ENCODE peak calls at places on chromosomes 3 and 15, in six cellular contexts. One of them, this sample, is unnamed.

GRCh38 chr3:183490653-183491052 is 62.2 kb upstream of the MCF2L2 start:
- DNase-seq in heart left ventricle: no peak
- DNase-seq in uterus: no peak
- DNase-seq in fibroblast of lung: no peak
- DNase-seq in psoas muscle: no peak
- DNase-seq in sigmoid colon: no peak
- DNase-seq in this sample: peak

GRCh38 chr3:55709411-55709997 is 222.4 kb upstream of the WNT5A start:
- DNase-seq in heart left ventricle: peak
- DNase-seq in uterus: no peak
- DNase-seq in fibroblast of lung: no peak
- DNase-seq in psoas muscle: no peak
- DNase-seq in sigmoid colon: peak
- DNase-seq in this sample: no peak

GRCh38 chr15:98905981-98906711 is 101.4 kb downstream of the PGPEP1L start:
- DNase-seq in heart left ventricle: no peak
- DNase-seq in uterus: no peak
- DNase-seq in fibroblast of lung: no peak
- DNase-seq in psoas muscle: no peak
- DNase-seq in sigmoid colon: no peak
- DNase-seq in this sample: peak

GRCh38 chr3:45218578-45219390 is 7.3 kb downstream of the TMEM158 start:
- DNase-seq in heart left ventricle: no peak
- DNase-seq in uterus: peak
- DNase-seq in fibroblast of lung: peak
- DNase-seq in psoas muscle: no peak
- DNase-seq in sigmoid colon: no peak
- DNase-seq in this sample: peak

GRCh38 chr15:48806151-48806550 is 4.7 kb downstream of the CEP152 start:
- DNase-seq in heart left ventricle: peak
- DNase-seq in uterus: no peak
- DNase-seq in fibroblast of lung: peak
- DNase-seq in psoas muscle: no peak
- DNase-seq in sigmoid colon: no peak
- DNase-seq in this sample: no peak

GRCh38 chr15:64013179-64014043 is 32.9 kb downstream of the DAPK2 start:
- DNase-seq in heart left ventricle: no peak
- DNase-seq in uterus: no peak
- DNase-seq in fibroblast of lung: no peak
- DNase-seq in psoas muscle: no peak
- DNase-seq in sigmoid colon: no peak
- DNase-seq in this sample: peak

GRCh38 chr3:188034989-188035388 is 119.0 kb upstream of the LPP start:
- DNase-seq in heart left ventricle: no peak
- DNase-seq in uterus: no peak
- DNase-seq in fibroblast of lung: no peak
- DNase-seq in psoas muscle: no peak
- DNase-seq in sigmoid colon: no peak
- DNase-seq in this sample: no peak

GRCh38 chr3:40079203-40079844 is 230.2 kb upstream of the EIF1B start:
- DNase-seq in heart left ventricle: no peak
- DNase-seq in uterus: no peak
- DNase-seq in fibroblast of lung: no peak
- DNase-seq in psoas muscle: no peak
- DNase-seq in sigmoid colon: no peak
- DNase-seq in this sample: no peak

GRCh38 chr15:29925227-29926082 is 103.2 kb upstream of the TJP1 start:
- DNase-seq in heart left ventricle: peak
- DNase-seq in uterus: peak
- DNase-seq in fibroblast of lung: peak
- DNase-seq in psoas muscle: peak
- DNase-seq in sigmoid colon: peak
- DNase-seq in this sample: peak

GRCh38 chr3:58021072-58021959 is 13.1 kb downstream of the FLNB start:
- DNase-seq in heart left ventricle: no peak
- DNase-seq in uterus: no peak
- DNase-seq in fibroblast of lung: no peak
- DNase-seq in psoas muscle: no peak
- DNase-seq in sigmoid colon: no peak
- DNase-seq in this sample: no peak

GRCh38 chr3:46690798-46691197 is 2.7 kb downstream of the ALS2CL start:
- DNase-seq in heart left ventricle: peak
- DNase-seq in uterus: no peak
- DNase-seq in fibroblast of lung: no peak
- DNase-seq in psoas muscle: no peak
- DNase-seq in sigmoid colon: no peak
- DNase-seq in this sample: peak

GRCh38 chr15:36691596-36691995 is 112.2 kb downstream of the CDIN1 start:
- DNase-seq in heart left ventricle: no peak
- DNase-seq in uterus: no peak
- DNase-seq in fibroblast of lung: no peak
- DNase-seq in psoas muscle: no peak
- DNase-seq in sigmoid colon: no peak
- DNase-seq in this sample: no peak

GRCh38 chr3:198079771-198080520 is 119.9 kb downstream of the LMLN start:
- DNase-seq in heart left ventricle: peak
- DNase-seq in uterus: peak
- DNase-seq in fibroblast of lung: peak
- DNase-seq in psoas muscle: no peak
- DNase-seq in sigmoid colon: no peak
- DNase-seq in this sample: peak

GRCh38 chr3:14393440-14394111 is 8.8 kb upstream of the SLC6A6 start:
- DNase-seq in heart left ventricle: no peak
- DNase-seq in uterus: no peak
- DNase-seq in fibroblast of lung: no peak
- DNase-seq in psoas muscle: no peak
- DNase-seq in sigmoid colon: no peak
- DNase-seq in this sample: no peak
- TF ChIP-seq CTCF in heart left ventricle: no peak
- TF ChIP-seq CTCF in uterus: no peak
- TF ChIP-seq CTCF in fibroblast of lung: no peak
- TF ChIP-seq CTCF in psoas muscle: no peak
- TF ChIP-seq CTCF in sigmoid colon: no peak
- TF ChIP-seq CTCF in this sample: no peak

GRCh38 chr3:127100459-127101410 is 92.2 kb upstream of the PRR23E start:
- DNase-seq in heart left ventricle: no peak
- DNase-seq in uterus: no peak
- DNase-seq in fibroblast of lung: no peak
- DNase-seq in psoas muscle: no peak
- DNase-seq in sigmoid colon: no peak
- DNase-seq in this sample: no peak

GRCh38 chr3:127101411-127102067 is 91.4 kb upstream of the PRR23E start:
- DNase-seq in heart left ventricle: no peak
- DNase-seq in uterus: no peak
- DNase-seq in fibroblast of lung: no peak
- DNase-seq in psoas muscle: no peak
- DNase-seq in sigmoid colon: no peak
- DNase-seq in this sample: no peak

GRCh38 chr3:127104586-127104985 is 88.3 kb upstream of the PRR23E start:
- DNase-seq in heart left ventricle: no peak
- DNase-seq in uterus: no peak
- DNase-seq in fibroblast of lung: no peak
- DNase-seq in psoas muscle: no peak
- DNase-seq in sigmoid colon: no peak
- DNase-seq in this sample: no peak

GRCh38 chr3:127102587-127102986 is 90.3 kb upstream of the PRR23E start:
- DNase-seq in heart left ventricle: no peak
- DNase-seq in uterus: no peak
- DNase-seq in fibroblast of lung: no peak
- DNase-seq in psoas muscle: no peak
- DNase-seq in sigmoid colon: no peak
- DNase-seq in this sample: no peak

GRCh38 chr3:127103116-127103515 is 89.8 kb upstream of the PRR23E start:
- DNase-seq in heart left ventricle: no peak
- DNase-seq in uterus: no peak
- DNase-seq in fibroblast of lung: no peak
- DNase-seq in psoas muscle: no peak
- DNase-seq in sigmoid colon: no peak
- DNase-seq in this sample: no peak
- H3K27ac ChIP-seq in heart left ventricle: no peak
- H3K27ac ChIP-seq in uterus: no peak
- H3K27ac ChIP-seq in fibroblast of lung: no peak
- H3K27ac ChIP-seq in psoas muscle: no peak
- H3K27ac ChIP-seq in sigmoid colon: no peak
- H3K27ac ChIP-seq in this sample: no peak

GRCh38 chr3:50375200-50375931 is 16.0 kb upstream of the TMEM115 start:
- DNase-seq in heart left ventricle: no peak
- DNase-seq in uterus: no peak
- DNase-seq in fibroblast of lung: no peak
- DNase-seq in psoas muscle: no peak
- DNase-seq in sigmoid colon: no peak
- DNase-seq in this sample: no peak
- TF ChIP-seq CTCF in heart left ventricle: no peak
- TF ChIP-seq CTCF in uterus: no peak
- TF ChIP-seq CTCF in fibroblast of lung: no peak
- TF ChIP-seq CTCF in psoas muscle: no peak
- TF ChIP-seq CTCF in sigmoid colon: no peak
- TF ChIP-seq CTCF in this sample: no peak

GRCh38 chr3:118505784-118506183 is 528.9 kb downstream of the IGSF11 start:
- DNase-seq in heart left ventricle: no peak
- DNase-seq in uterus: no peak
- DNase-seq in fibroblast of lung: no peak
- DNase-seq in psoas muscle: no peak
- DNase-seq in sigmoid colon: no peak
- DNase-seq in this sample: peak

GRCh38 chr3:118501152-118501551 is 533.5 kb downstream of the IGSF11 start:
- DNase-seq in heart left ventricle: peak
- DNase-seq in uterus: peak
- DNase-seq in fibroblast of lung: peak
- DNase-seq in psoas muscle: no peak
- DNase-seq in sigmoid colon: peak
- DNase-seq in this sample: peak

DNA sequence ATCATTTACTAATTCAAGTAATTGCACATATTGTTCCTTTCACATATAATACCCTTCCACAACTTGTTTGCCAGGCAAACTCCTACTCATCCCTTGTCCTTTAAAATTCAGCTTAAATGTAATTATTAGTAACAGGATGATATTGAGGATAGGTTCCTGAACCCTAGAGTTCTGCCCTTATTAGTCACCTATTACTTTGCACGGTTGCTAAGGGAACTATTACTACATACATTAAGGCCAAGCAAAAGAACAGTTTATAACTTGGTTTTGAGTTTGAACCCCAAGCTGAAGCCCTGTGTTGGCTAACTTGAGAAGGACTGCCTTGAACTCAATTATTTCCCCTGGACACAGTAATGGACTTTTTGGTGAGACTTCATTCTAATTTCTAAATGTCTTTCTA is 529.7 kb downstream of the IGSF11 start:
- DNase-seq in heart left ventricle: no peak
- DNase-seq in uterus: no peak
- DNase-seq in fibroblast of lung: no peak
- DNase-seq in psoas muscle: no peak
- DNase-seq in sigmoid colon: no peak
- DNase-seq in this sample: peak
- H3K27ac ChIP-seq in heart left ventricle: no peak
- H3K27ac ChIP-seq in uterus: no peak
- H3K27ac ChIP-seq in fibroblast of lung: no peak
- H3K27ac ChIP-seq in psoas muscle: no peak
- H3K27ac ChIP-seq in sigmoid colon: no peak
- H3K27ac ChIP-seq in this sample: no peak

GRCh38 chr3:79490165-79491028 is 277.4 kb downstream of the ROBO1 start:
- DNase-seq in heart left ventricle: peak
- DNase-seq in uterus: peak
- DNase-seq in fibroblast of lung: peak
- DNase-seq in psoas muscle: peak
- DNase-seq in sigmoid colon: peak
- DNase-seq in this sample: no peak
- TF ChIP-seq CTCF in heart left ventricle: no peak
- TF ChIP-seq CTCF in uterus: no peak
- TF ChIP-seq CTCF in fibroblast of lung: peak
- TF ChIP-seq CTCF in psoas muscle: no peak
- TF ChIP-seq CTCF in sigmoid colon: no peak
- TF ChIP-seq CTCF in this sample: no peak

DNA sequence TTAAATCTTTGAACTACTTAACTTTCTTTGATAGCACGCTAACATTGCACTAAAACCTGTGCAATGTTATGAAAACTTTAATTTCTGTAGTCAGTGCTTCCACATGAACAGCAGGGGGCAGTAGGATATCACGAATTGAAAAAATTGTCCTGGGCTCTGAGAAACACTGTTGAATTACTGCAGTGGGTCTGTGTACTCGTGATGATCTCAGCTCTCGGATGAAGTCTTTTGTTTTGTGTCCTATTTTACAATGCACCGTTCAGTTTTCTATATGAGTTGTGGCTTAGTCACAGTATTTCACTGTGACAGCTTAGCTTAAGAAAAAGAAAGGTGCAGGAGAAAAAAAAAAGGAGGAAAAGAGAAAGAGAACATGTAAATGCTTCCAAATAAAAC is 141.3 kb upstream of the CCDC54 start:
- DNase-seq in heart left ventricle: no peak
- DNase-seq in uterus: peak
- DNase-seq in fibroblast of lung: peak
- DNase-seq in psoas muscle: no peak
- DNase-seq in sigmoid colon: peak
- DNase-seq in this sample: peak
- H3K27ac ChIP-seq in heart left ventricle: peak
- H3K27ac ChIP-seq in uterus: peak
- H3K27ac ChIP-seq in fibroblast of lung: no peak
- H3K27ac ChIP-seq in psoas muscle: peak
- H3K27ac ChIP-seq in sigmoid colon: peak
- H3K27ac ChIP-seq in this sample: no peak

GRCh38 chr3:159323848-159324247 is 522.0 kb downstream of the MFSD1 start:
- DNase-seq in heart left ventricle: no peak
- DNase-seq in uterus: no peak
- DNase-seq in fibroblast of lung: no peak
- DNase-seq in psoas muscle: no peak
- DNase-seq in sigmoid colon: no peak
- DNase-seq in this sample: no peak

GRCh38 chr3:159326998-159327397 is 525.1 kb downstream of the MFSD1 start:
- DNase-seq in heart left ventricle: no peak
- DNase-seq in uterus: no peak
- DNase-seq in fibroblast of lung: no peak
- DNase-seq in psoas muscle: no peak
- DNase-seq in sigmoid colon: no peak
- DNase-seq in this sample: no peak

GRCh38 chr3:159319156-159319555 is 517.3 kb downstream of the MFSD1 start:
- DNase-seq in heart left ventricle: no peak
- DNase-seq in uterus: no peak
- DNase-seq in fibroblast of lung: no peak
- DNase-seq in psoas muscle: no peak
- DNase-seq in sigmoid colon: no peak
- DNase-seq in this sample: no peak

GRCh38 chr3:159322322-159322939 is 520.6 kb downstream of the MFSD1 start:
- DNase-seq in heart left ventricle: peak
- DNase-seq in uterus: no peak
- DNase-seq in fibroblast of lung: peak
- DNase-seq in psoas muscle: peak
- DNase-seq in sigmoid colon: no peak
- DNase-seq in this sample: peak
- TF ChIP-seq CTCF in heart left ventricle: peak
- TF ChIP-seq CTCF in uterus: no peak
- TF ChIP-seq CTCF in fibroblast of lung: peak
- TF ChIP-seq CTCF in psoas muscle: peak
- TF ChIP-seq CTCF in sigmoid colon: no peak
- TF ChIP-seq CTCF in this sample: peak

GRCh38 chr3:72232777-72233176 is 447.8 kb upstream of the PROK2 start:
- DNase-seq in heart left ventricle: no peak
- DNase-seq in uterus: no peak
- DNase-seq in fibroblast of lung: no peak
- DNase-seq in psoas muscle: no peak
- DNase-seq in sigmoid colon: no peak
- DNase-seq in this sample: no peak
- H3K27ac ChIP-seq in heart left ventricle: no peak
- H3K27ac ChIP-seq in uterus: no peak
- H3K27ac ChIP-seq in fibroblast of lung: no peak
- H3K27ac ChIP-seq in psoas muscle: no peak
- H3K27ac ChIP-seq in sigmoid colon: no peak
- H3K27ac ChIP-seq in this sample: no peak